ENCODE peak calls at places on chromosomes 3 and 15, in six cellular contexts. T is neuronal stem cell, Y is IMR-90, N is mesenchymal stem cell, Z is H1, A is trophoblast cell. W is an unnamed sample.

GRCh38 chr3:100032262-100032661 is 82.0 kb downstream of the FILIP1L start:
- DNase-seq in T (no peak), Y (peak), N (peak), Z (no peak), A (peak), W (peak)

GRCh38 chr3:17412950-17413530 is 329.4 kb downstream of the TBC1D5 start:
- DNase-seq in T (peak), Y (peak), N (peak), Z (no peak), A (peak), W (peak)

GRCh38 chr3:38031022-38031994 is 1.9 kb upstream of the PLCD1 start:
- DNase-seq in T (no peak), Y (no peak), N (no peak), Z (no peak), A (no peak), W (peak)

GRCh38 chr3:172341482-172342059 is 106.7 kb downstream of the GHSR start:
- DNase-seq in T (peak), Y (peak), N (peak), Z (no peak), A (peak), W (peak)

GRCh38 chr3:14768182-14768790 is 50.5 kb upstream of the FGD5 start:
- DNase-seq in T (no peak), Y (no peak), N (no peak), Z (no peak), A (no peak), W (no peak)

GRCh38 chr3:172042136-172042535 is 2.8 kb downstream of the FNDC3B start:
- DNase-seq in T (no peak), Y (no peak), N (peak), Z (no peak), A (no peak), W (no peak)

GRCh38 chr3:168141405-168141993 is 45.8 kb upstream of the GOLIM4 start:
- DNase-seq in T (no peak), Y (no peak), N (no peak), Z (no peak), A (no peak), W (peak)

GRCh38 chr3:72224804-72225509 is 440.0 kb upstream of the PROK2 start:
- DNase-seq in T (no peak), Y (no peak), N (no peak), Z (no peak), A (no peak), W (no peak)

GRCh38 chr3:88921986-88922385 is 185.4 kb upstream of the EPHA3 start:
- DNase-seq in T (no peak), Y (no peak), N (no peak), Z (no peak), A (no peak), W (no peak)

GRCh38 chr3:84960581-84960980 is 1.8 kb downstream of the CADM2 start:
- DNase-seq in T (no peak), Y (no peak), N (no peak), Z (no peak), A (no peak), W (no peak)

GRCh38 chr15:64740361-64741170 is 34.8 kb downstream of the RBPMS2 start:
- DNase-seq in T (no peak), Y (peak), N (peak), Z (no peak), A (no peak), W (no peak)

GRCh38 chr3:190697901-190698300 is 164.6 kb downstream of the GMNC start:
- DNase-seq in T (no peak), Y (peak), N (peak), Z (no peak), A (no peak), W (no peak)

GRCh38 chr15:29736745-29737023 is 85.6 kb downstream of the TJP1 start:
- DNase-seq in T (no peak), Y (peak), N (no peak), Z (peak), A (peak), W (peak)

GRCh38 chr3:20043398-20043797 is 3.2 kb downstream of the KAT2B start:
- DNase-seq in T (no peak), Y (no peak), N (peak), Z (no peak), A (no peak), W (no peak)

GRCh38 chr3:114005406-114005987 is 50.8 kb downstream of the CCDC191 start:
- DNase-seq in T (no peak), Y (no peak), N (no peak), Z (no peak), A (no peak), W (no peak)

GRCh38 chr3:195537995-195538394 is 5.1 kb downstream of the PPP1R2 start:
- DNase-seq in T (no peak), Y (no peak), N (no peak), Z (no peak), A (no peak), W (no peak)

GRCh38 chr3:144968951-144969350 is 997.3 kb downstream of the DIPK2A start:
- DNase-seq in T (no peak), Y (no peak), N (peak), Z (no peak), A (no peak), W (no peak)

GRCh38 chr15:90400005-90400758 is 12.1 kb downstream of the IQGAP1 start:
- DNase-seq in T (no peak), Y (no peak), N (peak), Z (no peak), A (no peak), W (no peak)
- H3K4me3 ChIP-seq in T (no peak), Y (no peak), N (peak), Z (peak), A (no peak), W (no peak)

GRCh38 chr3:120471643-120472042 is 20.9 kb upstream of the FSTL1 start:
- DNase-seq in T (no peak), Y (peak), N (no peak), Z (no peak), A (peak), W (peak)

GRCh38 chr3:120472121-120472844 is 21.5 kb upstream of the FSTL1 start:
- DNase-seq in T (no peak), Y (no peak), N (no peak), Z (no peak), A (peak), W (no peak)

GRCh38 chr3:120470870-120471269 is 20.1 kb upstream of the FSTL1 start:
- DNase-seq in T (no peak), Y (no peak), N (no peak), Z (no peak), A (no peak), W (no peak)

GRCh38 chr3:120469440-120470415 is 18.9 kb upstream of the FSTL1 start:
- DNase-seq in T (no peak), Y (peak), N (peak), Z (no peak), A (peak), W (peak)

GRCh38 chr3:120468635-120469295 is 18.0 kb upstream of the FSTL1 start:
- DNase-seq in T (no peak), Y (no peak), N (no peak), Z (no peak), A (peak), W (peak)
- H2BK5ac ChIP-seq in T (no peak), Y (peak), N (no peak), Z (peak), A (peak), W (peak)

GRCh38 chr15:101071651-101072050 is 152.5 kb downstream of the LRRK1 start:
- DNase-seq in T (no peak), Y (no peak), N (no peak), Z (no peak), A (no peak), W (no peak)

GRCh38 chr15:101070502-101071273 is 151.5 kb downstream of the LRRK1 start:
- DNase-seq in T (no peak), Y (peak), N (peak), Z (no peak), A (no peak), W (no peak)

GRCh38 chr15:101068523-101068960 is 149.4 kb downstream of the LRRK1 start:
- DNase-seq in T (no peak), Y (peak), N (no peak), Z (no peak), A (peak), W (no peak)

GRCh38 chr15:101068961-101069734 is 150.0 kb downstream of the LRRK1 start:
- DNase-seq in T (peak), Y (peak), N (peak), Z (peak), A (peak), W (peak)

GRCh38 chr15:101070024-101070423 is 150.9 kb downstream of the LRRK1 start:
- DNase-seq in T (no peak), Y (no peak), N (peak), Z (no peak), A (no peak), W (no peak)
- H2AK5ac ChIP-seq in T (peak), Y (peak), N (peak), Z (peak), A (peak), W (peak)

DNA sequence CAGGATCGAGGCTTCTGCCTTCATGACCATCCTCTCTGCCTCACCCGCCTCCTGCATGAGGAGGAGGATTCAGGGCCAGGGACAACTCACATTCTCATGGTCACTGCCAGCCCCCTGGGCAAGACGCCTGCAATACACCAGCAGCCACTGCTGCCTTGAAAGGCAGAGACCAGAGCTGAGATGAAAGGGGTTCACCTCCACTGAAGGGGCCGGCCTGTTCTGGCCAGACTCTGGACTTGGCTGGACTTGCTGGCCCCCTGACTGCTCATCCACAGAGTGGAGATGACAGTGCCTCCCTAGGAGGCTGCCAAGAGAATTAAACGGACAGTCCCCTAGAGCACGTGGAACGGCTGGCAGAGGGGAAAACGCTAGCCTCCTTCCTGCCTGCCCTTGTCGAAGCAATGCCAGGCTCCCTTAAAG is 35.2 kb downstream of the MGLL start:
- DNase-seq in T (no peak), Y (no peak), N (no peak), Z (no peak), A (no peak), W (no peak)
- H3K4me3 ChIP-seq in T (no peak), Y (no peak), N (no peak), Z (no peak), A (no peak), W (no peak)

GRCh38 chr3:44104043-44104442 is 137.6 kb upstream of the TOPAZ1 start:
- DNase-seq in T (no peak), Y (no peak), N (no peak), Z (no peak), A (no peak), W (no peak)
- H2BK5ac ChIP-seq in T (no peak), Y (no peak), N (no peak), Z (no peak), A (no peak), W (no peak)

GRCh38 chr3:122057676-122058075 is 2.5 kb downstream of the CD86 start:
- DNase-seq in T (no peak), Y (no peak), N (no peak), Z (no peak), A (no peak), W (no peak)

GRCh38 chr3:122063908-122064307 is 8.7 kb downstream of the CD86 start:
- DNase-seq in T (no peak), Y (no peak), N (no peak), Z (no peak), A (no peak), W (no peak)

GRCh38 chr3:122064318-122064717 is 9.2 kb downstream of the CD86 start:
- DNase-seq in T (no peak), Y (no peak), N (no peak), Z (no peak), A (no peak), W (no peak)

GRCh38 chr3:122058294-122058693 is 3.1 kb downstream of the CD86 start:
- DNase-seq in T (no peak), Y (no peak), N (no peak), Z (no peak), A (no peak), W (no peak)

DNA sequence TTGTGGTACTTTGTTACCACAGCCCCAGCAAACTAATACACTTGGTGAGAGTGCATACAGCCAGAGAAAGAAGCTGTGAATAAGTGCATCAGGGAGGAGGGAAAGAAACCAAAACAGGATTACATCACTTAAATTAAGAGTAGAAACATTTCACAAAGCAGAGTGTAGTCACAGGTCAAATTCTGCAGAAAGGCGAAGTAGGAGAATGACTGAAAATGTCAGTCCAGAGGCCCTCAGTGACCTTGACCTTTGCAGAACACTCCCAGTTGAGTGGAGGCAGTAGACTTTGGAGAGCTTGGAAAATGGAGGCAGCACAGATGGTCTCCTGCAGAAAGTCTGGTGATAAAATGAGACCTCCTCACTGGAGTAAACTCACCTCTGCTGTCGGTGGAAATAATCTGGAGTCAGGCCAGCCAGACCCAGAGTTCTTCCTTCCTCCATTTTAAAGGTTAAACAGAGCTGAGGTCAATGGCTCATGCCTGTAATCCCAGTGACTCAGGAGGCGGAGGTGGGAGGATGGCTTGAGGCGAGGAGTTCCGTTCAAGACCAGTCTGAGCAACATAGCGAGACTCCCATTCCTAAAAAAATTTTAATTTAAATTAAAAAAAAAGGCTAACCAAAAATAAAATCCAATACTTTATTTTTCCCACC is 5.0 kb downstream of the CD86 start:
- DNase-seq in T (no peak), Y (no peak), N (no peak), Z (no peak), A (no peak), W (no peak)
- H2AK5ac ChIP-seq in T (no peak), Y (no peak), N (no peak), Z (no peak), A (no peak), W (no peak)

GRCh38 chr15:33311312-33311971 is 675 bp downstream of the RYR3 start:
- DNase-seq in T (peak), Y (no peak), N (no peak), Z (no peak), A (no peak), W (peak)
- H3K4me3 ChIP-seq in T (peak), Y (no peak), N (no peak), Z (peak), A (peak), W (peak)

GRCh38 chr3:62630664-62631063 is 244.6 kb downstream of the CADPS start:
- DNase-seq in T (no peak), Y (no peak), N (no peak), Z (no peak), A (no peak), W (no peak)
- H2BK5ac ChIP-seq in T (no peak), Y (no peak), N (no peak), Z (no peak), A (no peak), W (no peak)

DNA sequence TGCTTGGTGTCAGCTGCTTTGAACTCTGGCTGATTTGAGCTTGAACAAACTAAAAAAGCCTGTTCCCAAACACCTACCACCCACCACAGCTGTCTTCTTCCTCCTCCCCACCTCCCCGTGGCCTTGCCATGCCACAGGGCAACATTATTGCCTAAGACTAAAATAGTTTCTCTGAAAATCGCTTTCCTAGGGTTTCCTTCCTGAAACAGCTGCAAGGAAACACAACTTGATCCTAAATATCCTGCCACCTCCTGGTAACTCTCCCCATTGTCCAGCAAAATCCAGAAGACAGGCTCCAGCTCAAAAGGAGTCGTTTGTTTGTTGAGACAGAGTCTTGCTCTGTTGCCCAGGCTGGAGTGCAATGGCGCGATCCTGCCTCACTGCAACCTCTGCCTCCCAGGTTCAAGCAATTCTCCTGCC is 193.9 kb upstream of the TPM1 start:
- DNase-seq in T (no peak), Y (peak), N (peak), Z (no peak), A (no peak), W (peak)
- H2AK5ac ChIP-seq in T (peak), Y (peak), N (peak), Z (peak), A (peak), W (no peak)